ENCODE peak calls at places on chromosome 14, in eight cellular contexts. K, L, X, J, H, U, I and E are unnamed samples.

GRCh38 chr14:76181546-76181945 is 29.8 kb downstream of the GPATCH2L start:
- DNase-seq in K (peak), L (no peak), X (no peak), J (no peak), H (no peak), U (no peak), I (no peak), E (no peak)

GRCh38 chr14:69320581-69321365 is 60.8 kb downstream of the GALNT16 start:
- DNase-seq in K (no peak), L (no peak), X (no peak), J (peak), H (no peak), U (no peak), I (no peak), E (no peak)

GRCh38 chr14:79016828-79017505 is 846.8 kb downstream of the NRXN3 start:
- DNase-seq in K (no peak), L (no peak), X (peak), J (no peak), H (peak), U (peak), I (no peak), E (no peak)

GRCh38 chr14:75144944-75145343 is 18.1 kb upstream of the NEK9 start:
- DNase-seq in K (no peak), L (peak), X (no peak), J (no peak), H (no peak), U (no peak), I (no peak), E (no peak)

GRCh38 chr14:61257469-61258057 is 23.6 kb downstream of the TMEM30B start:
- DNase-seq in K (no peak), L (no peak), X (no peak), J (no peak), H (no peak), U (no peak), I (no peak), E (no peak)

GRCh38 chr14:95679148-95679547 is 7.1 kb upstream of the TCL1B start:
- DNase-seq in K (no peak), L (no peak), X (no peak), J (no peak), H (no peak), U (no peak), I (no peak), E (no peak)

GRCh38 chr14:61089126-61089750 is 108.2 kb downstream of the SLC38A6 start:
- DNase-seq in K (no peak), L (no peak), X (no peak), J (peak), H (no peak), U (no peak), I (no peak), E (no peak)

GRCh38 chr14:95635051-95635450 is 51.2 kb upstream of the TCL1B start:
- DNase-seq in K (no peak), L (no peak), X (no peak), J (no peak), H (no peak), U (no peak), I (no peak), E (no peak)

GRCh38 chr14:67882973-67883372 is 63.4 kb downstream of the RAD51B start:
- DNase-seq in K (no peak), L (no peak), X (no peak), J (no peak), H (no peak), U (no peak), I (no peak), E (no peak)

GRCh38 chr14:96811265-96811664 is 14.1 kb downstream of the VRK1 start:
- DNase-seq in K (no peak), L (no peak), X (peak), J (no peak), H (peak), U (peak), I (no peak), E (no peak)

GRCh38 chr14:99860219-99860618 is 67.0 kb downstream of the EML1 start:
- DNase-seq in K (no peak), L (no peak), X (no peak), J (no peak), H (no peak), U (no peak), I (no peak), E (no peak)

GRCh38 chr14:88492272-88493089 is 62.3 kb downstream of the PTPN21 start:
- DNase-seq in K (peak), L (peak), X (peak), J (peak), H (peak), U (peak), I (peak), E (peak)

GRCh38 chr14:79992799-79993198 is 218.5 kb downstream of the DIO2 start:
- DNase-seq in K (peak), L (no peak), X (no peak), J (peak), H (no peak), U (no peak), I (no peak), E (no peak)

GRCh38 chr14:96407980-96408570 is 16.1 kb downstream of the AK7 start:
- DNase-seq in K (no peak), L (no peak), X (no peak), J (no peak), H (no peak), U (no peak), I (no peak), E (no peak)

GRCh38 chr14:67837011-67837624 is 17.5 kb downstream of the RAD51B start:
- DNase-seq in K (peak), L (peak), X (peak), J (peak), H (peak), U (peak), I (no peak), E (peak)

GRCh38 chr14:93184391-93185332 is at the start of the genes LYSET and MOAP1:
- DNase-seq in K (peak), L (peak), X (peak), J (peak), H (peak), U (peak), I (peak), E (peak)
- TF ChIP-seq CTCF in K (no peak), L (peak), X (peak), J (peak), H (peak), U (peak), I (peak), E (no peak)

DNA sequence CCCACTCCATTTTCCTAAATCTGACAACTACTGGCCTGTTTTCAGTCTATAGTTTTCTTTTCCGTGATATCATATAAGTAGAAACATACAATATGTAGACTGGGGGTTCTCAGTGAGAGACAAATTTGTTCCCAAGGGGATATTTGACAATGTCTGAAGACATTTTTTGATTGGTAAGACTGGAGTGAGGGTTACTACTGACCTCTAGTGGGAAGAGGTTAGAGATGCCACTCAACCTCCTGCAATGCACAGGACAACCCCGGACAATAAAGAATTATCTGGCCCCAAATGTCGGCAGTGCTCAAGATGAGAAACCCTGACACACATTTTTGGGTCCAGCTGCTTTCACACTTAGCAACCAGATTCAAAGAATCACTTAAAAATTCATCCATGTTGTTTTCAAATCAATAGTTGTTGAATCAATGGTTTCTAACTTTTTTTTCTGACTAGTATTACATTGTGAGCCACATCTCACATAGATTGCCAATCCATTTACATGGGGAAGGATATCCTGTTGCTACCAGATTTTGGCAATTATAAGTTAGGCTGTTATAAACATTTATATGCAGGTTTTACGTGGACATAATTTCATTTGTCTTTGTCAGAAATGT is 307.1 kb downstream of the RPL10L start:
- DNase-seq in K (peak), L (no peak), X (peak), J (peak), H (peak), U (peak), I (no peak), E (peak)
- TF ChIP-seq CTCF in K (peak), L (peak), X (peak), J (peak), H (peak), U (peak), I (no peak), E (no peak)

DNA sequence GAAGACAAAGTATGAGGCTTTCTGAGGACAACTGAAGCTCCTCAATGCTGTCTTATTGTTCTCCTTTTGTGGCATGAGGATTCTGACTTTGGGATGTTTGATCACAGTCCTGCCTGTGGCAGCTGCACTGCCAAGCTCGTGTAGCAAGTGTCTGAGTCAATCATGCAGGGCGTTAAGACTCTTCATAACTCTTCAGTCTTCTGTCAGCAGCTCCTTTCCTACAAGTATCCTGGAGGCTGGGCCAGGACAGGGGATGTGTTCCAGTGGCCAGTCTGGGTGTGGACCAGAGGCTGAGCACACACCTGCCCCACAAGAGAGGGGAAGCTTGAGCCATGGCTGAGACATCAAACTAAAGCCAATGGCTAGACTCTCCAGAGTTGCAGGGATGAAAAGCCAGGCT is 94.3 kb downstream of the PELI2 start:
- DNase-seq in K (no peak), L (no peak), X (no peak), J (no peak), H (no peak), U (no peak), I (no peak), E (no peak)
- TF ChIP-seq CTCF in K (no peak), L (no peak), X (no peak), J (no peak), H (no peak), U (no peak), I (no peak), E (no peak)

GRCh38 chr14:85529803-85530574 is at the start of gene FLRT2:
- DNase-seq in K (peak), L (peak), X (peak), J (peak), H (peak), U (peak), I (no peak), E (peak)

GRCh38 chr14:85527006-85527405 is 2.9 kb upstream of the FLRT2 start:
- DNase-seq in K (no peak), L (no peak), X (peak), J (no peak), H (peak), U (peak), I (no peak), E (no peak)

GRCh38 chr14:85527458-85527857 is 2.5 kb upstream of the FLRT2 start:
- DNase-seq in K (no peak), L (no peak), X (no peak), J (no peak), H (peak), U (peak), I (no peak), E (no peak)

GRCh38 chr14:85528882-85529585 is 910 bp upstream of the FLRT2 start:
- DNase-seq in K (peak), L (no peak), X (peak), J (peak), H (peak), U (peak), I (no peak), E (no peak)

DNA sequence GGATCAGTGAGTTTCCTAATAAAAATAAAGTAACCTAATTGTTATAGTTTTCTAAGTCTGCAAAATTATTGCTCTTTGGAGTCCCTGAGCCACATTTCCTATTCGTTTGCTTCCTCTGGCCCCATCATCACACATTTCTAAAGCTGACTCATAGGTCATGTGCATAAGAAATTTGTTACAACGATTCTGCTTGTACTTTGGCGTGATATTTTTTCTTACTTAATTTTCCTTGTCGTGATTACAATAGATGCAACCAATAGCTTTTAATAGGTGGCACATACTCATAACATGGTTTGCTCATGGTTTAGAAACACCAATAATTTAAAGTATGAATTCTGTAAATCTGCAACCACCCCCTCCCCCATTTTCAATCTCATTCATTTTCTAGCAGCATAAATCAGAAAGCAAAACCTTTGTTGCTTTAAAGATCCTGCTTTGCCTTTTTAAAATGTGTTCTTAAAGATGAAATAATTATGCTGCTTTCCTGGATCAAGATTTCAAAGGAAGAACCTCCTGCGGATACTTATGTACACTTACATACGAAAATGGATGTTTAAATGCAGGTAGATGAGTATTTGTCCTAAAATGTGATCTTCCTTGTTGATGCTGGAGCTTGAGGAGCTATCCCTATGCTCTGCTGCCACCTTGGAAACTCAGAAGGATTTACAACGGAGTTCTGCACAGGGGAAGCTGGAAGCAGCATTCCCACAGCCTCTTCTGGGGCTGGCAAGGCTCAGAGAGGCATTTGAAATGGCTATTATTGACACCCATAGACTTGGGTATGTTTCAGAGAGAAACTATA is 1.7 kb upstream of the FLRT2 start:
- DNase-seq in K (peak), L (no peak), X (peak), J (peak), H (peak), U (peak), I (no peak), E (no peak)
- TF ChIP-seq CTCF in K (peak), L (peak), X (peak), J (peak), H (peak), U (peak), I (peak), E (no peak)

DNA sequence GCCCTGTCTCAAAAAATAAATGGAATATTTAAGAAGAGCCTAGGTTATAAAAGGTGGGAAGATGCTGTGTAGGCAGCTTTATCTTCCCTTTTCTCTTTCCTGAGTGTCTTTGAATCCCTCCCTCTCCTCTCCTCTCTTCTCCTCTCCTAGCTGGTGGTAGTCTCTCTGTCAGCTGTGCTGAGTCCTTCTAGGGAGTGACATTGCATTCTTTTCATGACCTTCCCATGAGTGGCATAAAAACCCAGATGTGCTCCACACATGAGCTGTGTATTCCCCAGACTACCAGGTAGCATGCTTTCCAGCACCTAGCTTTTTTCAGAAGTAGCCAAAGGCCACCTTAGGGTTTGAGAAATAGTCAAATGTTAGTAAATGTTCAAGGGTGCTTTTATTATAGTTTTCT is 23.6 kb downstream of the SAMD4A start:
- DNase-seq in K (no peak), L (no peak), X (no peak), J (no peak), H (no peak), U (no peak), I (no peak), E (no peak)
- TF ChIP-seq CTCF in K (no peak), L (no peak), X (no peak), J (no peak), H (no peak), U (no peak), I (no peak), E (no peak)

GRCh38 chr14:45135181-45135580 is 549 bp upstream of the FANCM start:
- DNase-seq in K (no peak), L (peak), X (peak), J (no peak), H (no peak), U (peak), I (no peak), E (no peak)
- TF ChIP-seq CTCF in K (no peak), L (no peak), X (no peak), J (no peak), H (no peak), U (no peak), I (no peak), E (no peak)